ENCODE peak calls at places on chromosomes 5 and 9, in ten cellular contexts. One of them, this sample, is unnamed.

GRCh38 chr5:1930880-1931589 is 48.3 kb upstream of the IRX4 start:
- DNase-seq in H1: no peak
- DNase-seq in fibroblast of mammary gland: no peak
- DNase-seq in putamen: no peak
- DNase-seq in neural crest cell: peak
- DNase-seq in A549: no peak
- DNase-seq in naive thymus-derived CD8-positive, alpha-beta T cell: no peak
- DNase-seq in AG08396: peak
- DNase-seq in lung: no peak
- DNase-seq in Calu3: no peak
- DNase-seq in this sample: no peak

GRCh38 chr5:150320048-150320555 is 17.4 kb upstream of the ARSI start:
- DNase-seq in H1: no peak
- DNase-seq in fibroblast of mammary gland: peak
- DNase-seq in putamen: peak
- DNase-seq in neural crest cell: no peak
- DNase-seq in A549: peak
- DNase-seq in naive thymus-derived CD8-positive, alpha-beta T cell: no peak
- DNase-seq in AG08396: peak
- DNase-seq in lung: peak
- DNase-seq in Calu3: peak
- DNase-seq in this sample: no peak

GRCh38 chr5:174794941-174795672 is 70.7 kb downstream of the MSX2 start:
- DNase-seq in H1: peak
- DNase-seq in fibroblast of mammary gland: peak
- DNase-seq in putamen: no peak
- DNase-seq in neural crest cell: no peak
- DNase-seq in A549: no peak
- DNase-seq in naive thymus-derived CD8-positive, alpha-beta T cell: no peak
- DNase-seq in AG08396: no peak
- DNase-seq in lung: no peak
- DNase-seq in Calu3: no peak
- DNase-seq in this sample: no peak

GRCh38 chr5:10591946-10592345 is 28.1 kb downstream of the ANKRD33B start:
- DNase-seq in H1: no peak
- DNase-seq in fibroblast of mammary gland: peak
- DNase-seq in putamen: no peak
- DNase-seq in neural crest cell: no peak
- DNase-seq in A549: no peak
- DNase-seq in naive thymus-derived CD8-positive, alpha-beta T cell: no peak
- DNase-seq in AG08396: no peak
- DNase-seq in lung: no peak
- DNase-seq in Calu3: no peak
- DNase-seq in this sample: no peak

GRCh38 chr5:137695651-137696428 is 40.0 kb downstream of the KLHL3 start:
- DNase-seq in H1: no peak
- DNase-seq in fibroblast of mammary gland: no peak
- DNase-seq in putamen: no peak
- DNase-seq in neural crest cell: no peak
- DNase-seq in A549: no peak
- DNase-seq in naive thymus-derived CD8-positive, alpha-beta T cell: peak
- DNase-seq in AG08396: no peak
- DNase-seq in lung: no peak
- DNase-seq in Calu3: no peak
- DNase-seq in this sample: no peak

GRCh38 chr9:114304416-114305188 is 18.3 kb upstream of the ORM1 start:
- DNase-seq in H1: no peak
- DNase-seq in fibroblast of mammary gland: no peak
- DNase-seq in putamen: no peak
- DNase-seq in neural crest cell: no peak
- DNase-seq in A549: no peak
- DNase-seq in naive thymus-derived CD8-positive, alpha-beta T cell: no peak
- DNase-seq in AG08396: no peak
- DNase-seq in lung: no peak
- DNase-seq in Calu3: no peak
- DNase-seq in this sample: no peak

GRCh38 chr5:124193371-124193789 is 553.1 kb downstream of the ZNF608 start:
- DNase-seq in H1: no peak
- DNase-seq in fibroblast of mammary gland: peak
- DNase-seq in putamen: no peak
- DNase-seq in neural crest cell: no peak
- DNase-seq in A549: no peak
- DNase-seq in naive thymus-derived CD8-positive, alpha-beta T cell: no peak
- DNase-seq in AG08396: peak
- DNase-seq in lung: no peak
- DNase-seq in Calu3: no peak
- DNase-seq in this sample: no peak

GRCh38 chr9:73423891-73424290 is 272.2 kb downstream of the ANXA1 start:
- DNase-seq in H1: no peak
- DNase-seq in fibroblast of mammary gland: peak
- DNase-seq in putamen: no peak
- DNase-seq in neural crest cell: no peak
- DNase-seq in A549: no peak
- DNase-seq in naive thymus-derived CD8-positive, alpha-beta T cell: no peak
- DNase-seq in AG08396: no peak
- DNase-seq in lung: no peak
- DNase-seq in Calu3: no peak
- DNase-seq in this sample: no peak

GRCh38 chr9:104854613-104855012 is 73.3 kb downstream of the ABCA1 start:
- DNase-seq in H1: no peak
- DNase-seq in fibroblast of mammary gland: no peak
- DNase-seq in putamen: no peak
- DNase-seq in neural crest cell: no peak
- DNase-seq in A549: no peak
- DNase-seq in naive thymus-derived CD8-positive, alpha-beta T cell: no peak
- DNase-seq in AG08396: no peak
- DNase-seq in lung: no peak
- DNase-seq in Calu3: no peak
- DNase-seq in this sample: no peak

GRCh38 chr5:102958481-102959011 is 161.4 kb downstream of the GIN1 start:
- DNase-seq in H1: no peak
- DNase-seq in fibroblast of mammary gland: peak
- DNase-seq in putamen: no peak
- DNase-seq in neural crest cell: no peak
- DNase-seq in A549: no peak
- DNase-seq in naive thymus-derived CD8-positive, alpha-beta T cell: no peak
- DNase-seq in AG08396: no peak
- DNase-seq in lung: no peak
- DNase-seq in Calu3: no peak
- DNase-seq in this sample: no peak

GRCh38 chr5:172148381-172148780 is 39.6 kb downstream of the STK10 start:
- DNase-seq in H1: no peak
- DNase-seq in fibroblast of mammary gland: no peak
- DNase-seq in putamen: no peak
- DNase-seq in neural crest cell: no peak
- DNase-seq in A549: no peak
- DNase-seq in naive thymus-derived CD8-positive, alpha-beta T cell: no peak
- DNase-seq in AG08396: no peak
- DNase-seq in lung: no peak
- DNase-seq in Calu3: no peak
- DNase-seq in this sample: no peak

GRCh38 chr5:51347704-51348103 is 35.5 kb upstream of the ISL1 start:
- DNase-seq in H1: no peak
- DNase-seq in fibroblast of mammary gland: no peak
- DNase-seq in putamen: no peak
- DNase-seq in neural crest cell: no peak
- DNase-seq in A549: no peak
- DNase-seq in naive thymus-derived CD8-positive, alpha-beta T cell: no peak
- DNase-seq in AG08396: no peak
- DNase-seq in lung: no peak
- DNase-seq in Calu3: no peak
- DNase-seq in this sample: peak

GRCh38 chr9:109475526-109475925 is 22.6 kb downstream of the PTPN3 start:
- DNase-seq in H1: no peak
- DNase-seq in fibroblast of mammary gland: no peak
- DNase-seq in putamen: no peak
- DNase-seq in neural crest cell: no peak
- DNase-seq in A549: no peak
- DNase-seq in naive thymus-derived CD8-positive, alpha-beta T cell: no peak
- DNase-seq in AG08396: no peak
- DNase-seq in lung: no peak
- DNase-seq in Calu3: no peak
- DNase-seq in this sample: no peak

GRCh38 chr9:135555910-135556309 is 5.6 kb upstream of the PAEP start:
- DNase-seq in H1: no peak
- DNase-seq in fibroblast of mammary gland: no peak
- DNase-seq in putamen: no peak
- DNase-seq in neural crest cell: no peak
- DNase-seq in A549: no peak
- DNase-seq in naive thymus-derived CD8-positive, alpha-beta T cell: no peak
- DNase-seq in AG08396: no peak
- DNase-seq in lung: no peak
- DNase-seq in Calu3: no peak
- DNase-seq in this sample: no peak

GRCh38 chr5:144273232-144274027 is 102.8 kb downstream of the KCTD16 start:
- DNase-seq in H1: no peak
- DNase-seq in fibroblast of mammary gland: peak
- DNase-seq in putamen: no peak
- DNase-seq in neural crest cell: no peak
- DNase-seq in A549: no peak
- DNase-seq in naive thymus-derived CD8-positive, alpha-beta T cell: no peak
- DNase-seq in AG08396: no peak
- DNase-seq in lung: no peak
- DNase-seq in Calu3: no peak
- DNase-seq in this sample: no peak

GRCh38 chr9:6644346-6645152 is 980 bp downstream of the GLDC start:
- DNase-seq in H1: no peak
- DNase-seq in fibroblast of mammary gland: no peak
- DNase-seq in putamen: no peak
- DNase-seq in neural crest cell: no peak
- DNase-seq in A549: peak
- DNase-seq in naive thymus-derived CD8-positive, alpha-beta T cell: peak
- DNase-seq in AG08396: no peak
- DNase-seq in lung: no peak
- DNase-seq in Calu3: no peak
- DNase-seq in this sample: no peak

GRCh38 chr5:180699042-180699441 is 40.8 kb downstream of the OR2Y1 start:
- DNase-seq in H1: no peak
- DNase-seq in fibroblast of mammary gland: no peak
- DNase-seq in putamen: no peak
- DNase-seq in neural crest cell: no peak
- DNase-seq in A549: no peak
- DNase-seq in naive thymus-derived CD8-positive, alpha-beta T cell: no peak
- DNase-seq in AG08396: no peak
- DNase-seq in lung: no peak
- DNase-seq in Calu3: no peak
- DNase-seq in this sample: no peak

GRCh38 chr5:116573617-116574431 is 799 bp downstream of the SEMA6A start:
- DNase-seq in H1: no peak
- DNase-seq in fibroblast of mammary gland: no peak
- DNase-seq in putamen: peak
- DNase-seq in neural crest cell: peak
- DNase-seq in A549: peak
- DNase-seq in naive thymus-derived CD8-positive, alpha-beta T cell: no peak
- DNase-seq in AG08396: peak
- DNase-seq in lung: no peak
- DNase-seq in Calu3: peak
- DNase-seq in this sample: no peak

GRCh38 chr9:130432796-130433167 is 12.0 kb upstream of the ASS1 start:
- DNase-seq in H1: no peak
- DNase-seq in fibroblast of mammary gland: no peak
- DNase-seq in putamen: no peak
- DNase-seq in neural crest cell: no peak
- DNase-seq in A549: no peak
- DNase-seq in naive thymus-derived CD8-positive, alpha-beta T cell: no peak
- DNase-seq in AG08396: no peak
- DNase-seq in lung: no peak
- DNase-seq in Calu3: no peak
- DNase-seq in this sample: no peak

GRCh38 chr5:100584069-100584468 is 48.9 kb downstream of the FAM174A start:
- DNase-seq in H1: no peak
- DNase-seq in fibroblast of mammary gland: no peak
- DNase-seq in putamen: no peak
- DNase-seq in neural crest cell: no peak
- DNase-seq in A549: no peak
- DNase-seq in naive thymus-derived CD8-positive, alpha-beta T cell: no peak
- DNase-seq in AG08396: no peak
- DNase-seq in lung: no peak
- DNase-seq in Calu3: no peak
- DNase-seq in this sample: no peak

GRCh38 chr5:170523129-170523497 is 19.3 kb downstream of the KCNIP1 start:
- DNase-seq in H1: no peak
- DNase-seq in fibroblast of mammary gland: no peak
- DNase-seq in putamen: peak
- DNase-seq in neural crest cell: no peak
- DNase-seq in A549: no peak
- DNase-seq in naive thymus-derived CD8-positive, alpha-beta T cell: no peak
- DNase-seq in AG08396: no peak
- DNase-seq in lung: no peak
- DNase-seq in Calu3: no peak
- DNase-seq in this sample: no peak

GRCh38 chr9:91192379-91192775 is 169.3 kb downstream of the AUH start:
- DNase-seq in H1: no peak
- DNase-seq in fibroblast of mammary gland: peak
- DNase-seq in putamen: no peak
- DNase-seq in neural crest cell: no peak
- DNase-seq in A549: no peak
- DNase-seq in naive thymus-derived CD8-positive, alpha-beta T cell: no peak
- DNase-seq in AG08396: no peak
- DNase-seq in lung: peak
- DNase-seq in Calu3: no peak
- DNase-seq in this sample: no peak

GRCh38 chr5:132422720-132423442 is 53.4 kb downstream of the SLC22A5 start:
- DNase-seq in H1: no peak
- DNase-seq in fibroblast of mammary gland: peak
- DNase-seq in putamen: no peak
- DNase-seq in neural crest cell: no peak
- DNase-seq in A549: no peak
- DNase-seq in naive thymus-derived CD8-positive, alpha-beta T cell: no peak
- DNase-seq in AG08396: peak
- DNase-seq in lung: no peak
- DNase-seq in Calu3: peak
- DNase-seq in this sample: no peak

GRCh38 chr5:111551569-111552275 is 39.4 kb upstream of the STARD4 start:
- DNase-seq in H1: no peak
- DNase-seq in fibroblast of mammary gland: no peak
- DNase-seq in putamen: no peak
- DNase-seq in neural crest cell: no peak
- DNase-seq in A549: no peak
- DNase-seq in naive thymus-derived CD8-positive, alpha-beta T cell: no peak
- DNase-seq in AG08396: no peak
- DNase-seq in lung: no peak
- DNase-seq in Calu3: no peak
- DNase-seq in this sample: no peak

GRCh38 chr9:26296910-26297309 is 595.7 kb downstream of the CAAP1 start:
- DNase-seq in H1: no peak
- DNase-seq in fibroblast of mammary gland: peak
- DNase-seq in putamen: no peak
- DNase-seq in neural crest cell: no peak
- DNase-seq in A549: no peak
- DNase-seq in naive thymus-derived CD8-positive, alpha-beta T cell: no peak
- DNase-seq in AG08396: no peak
- DNase-seq in lung: no peak
- DNase-seq in Calu3: no peak
- DNase-seq in this sample: no peak

GRCh38 chr5:108687599-108688220 is 60.0 kb upstream of the FER start:
- DNase-seq in H1: no peak
- DNase-seq in fibroblast of mammary gland: no peak
- DNase-seq in putamen: no peak
- DNase-seq in neural crest cell: no peak
- DNase-seq in A549: no peak
- DNase-seq in naive thymus-derived CD8-positive, alpha-beta T cell: no peak
- DNase-seq in AG08396: peak
- DNase-seq in lung: no peak
- DNase-seq in Calu3: no peak
- DNase-seq in this sample: no peak

GRCh38 chr5:128800377-128800776 is 164.9 kb upstream of the SLC27A6 start:
- DNase-seq in H1: no peak
- DNase-seq in fibroblast of mammary gland: no peak
- DNase-seq in putamen: no peak
- DNase-seq in neural crest cell: no peak
- DNase-seq in A549: no peak
- DNase-seq in naive thymus-derived CD8-positive, alpha-beta T cell: no peak
- DNase-seq in AG08396: no peak
- DNase-seq in lung: no peak
- DNase-seq in Calu3: no peak
- DNase-seq in this sample: no peak